ENCODE peak calls at places on chromosomes 6 and 20, in six cellular contexts. D is neural progenitor cell; W is CD8-positive, alpha-beta T cell; U is colonic mucosa; G is astrocyte; J is psoas muscle. X is an unnamed sample.

GRCh38 chr6:35730745-35731413 is 6.0 kb upstream of the ARMC12 start:
- DNase-seq in D (no peak), J (no peak), G (no peak), W (no peak), U (no peak), X (no peak)

GRCh38 chr6:141105481-141105880 is 1027.2 kb upstream of the GJE1 start:
- DNase-seq in W (no peak), G (peak), J (no peak), D (peak), U (no peak), X (no peak)

GRCh38 chr6:145814035-145814500 is 527 bp downstream of the FBXO30 start:
- DNase-seq in U (peak), J (peak), D (peak), G (peak), W (no peak), X (no peak)

GRCh38 chr20:37970856-37971245 is 62.4 kb downstream of the TTI1 start:
- DNase-seq in W (no peak), J (no peak), G (no peak), U (peak), D (no peak), X (no peak)

GRCh38 chr6:142242269-142242668 is 59.5 kb upstream of the ADGRG6 start:
- DNase-seq in W (no peak), U (no peak), D (no peak), G (peak), J (no peak), X (no peak)

GRCh38 chr20:38426006-38426405 is 9.1 kb downstream of the SNHG17 start:
- DNase-seq in J (no peak), G (peak), W (no peak), D (no peak), U (no peak), X (no peak)

GRCh38 chr20:19506021-19506420 is 252.0 kb upstream of the RIN2 start:
- DNase-seq in G (no peak), W (no peak), J (no peak), D (no peak), U (no peak), X (no peak)

GRCh38 chr6:28399370-28400121 is at the start of gene ZSCAN12:
- DNase-seq in D (peak), J (peak), U (peak), W (peak), G (peak), X (peak)

GRCh38 chr20:45798935-45799642 is 7.3 kb downstream of the DNTTIP1 start:
- DNase-seq in W (peak), D (peak), U (peak), G (no peak), J (no peak), X (peak)

GRCh38 chr20:17992847-17993508 is 24.2 kb downstream of the MGME1 start:
- DNase-seq in G (peak), W (no peak), U (no peak), D (no peak), J (no peak), X (no peak)

GRCh38 chr6:134379086-134379485 is 61.2 kb upstream of the SGK1 start:
- DNase-seq in J (no peak), D (no peak), W (no peak), U (peak), G (no peak), X (no peak)

GRCh38 chr20:54208492-54209044 is 681 bp downstream of the PFDN4 start:
- DNase-seq in W (peak), U (no peak), G (peak), J (no peak), D (peak), X (no peak)

GRCh38 chr6:112029045-112029822 is 24.7 kb upstream of the CCN6 start:
- DNase-seq in U (peak), J (peak), W (peak), D (peak), G (no peak), X (no peak)

GRCh38 chr20:57652865-57653545 is 32.8 kb upstream of the ZBP1 start:
- DNase-seq in W (no peak), G (no peak), D (no peak), U (peak), J (peak), X (peak)

GRCh38 chr20:22652685-22653568 is 68.6 kb upstream of the FOXA2 start:
- DNase-seq in D (peak), G (no peak), W (no peak), J (no peak), U (peak), X (no peak)

GRCh38 chr6:159982726-159983506 is 14.0 kb downstream of the IGF2R start:
- DNase-seq in D (no peak), W (no peak), J (no peak), G (no peak), U (no peak), X (no peak)

GRCh38 chr6:152635949-152636674 is 1.1 kb downstream of the SYNE1 start:
- DNase-seq in G (peak), U (peak), D (peak), J (no peak), W (no peak), X (peak)

GRCh38 chr6:114083251-114083650 is 112.3 kb upstream of the HDAC2 start:
- DNase-seq in J (no peak), G (no peak), D (no peak), U (no peak), W (no peak), X (no peak)

GRCh38 chr6:16972535-16972934 is 129.3 kb upstream of the STMND1 start:
- DNase-seq in G (no peak), J (no peak), W (no peak), U (no peak), D (no peak), X (no peak)

GRCh38 chr20:9344080-9344920 is 170.1 kb upstream of the LAMP5 start:
- DNase-seq in J (no peak), W (no peak), D (no peak), U (no peak), G (peak), X (peak)

GRCh38 chr6:105177521-105177920 is 2.3 kb downstream of the POPDC3 start:
- DNase-seq in W (no peak), D (no peak), J (no peak), U (no peak), G (no peak), X (no peak)

GRCh38 chr6:35077006-35077712 is 64.0 kb downstream of the TCP11 start:
- DNase-seq in U (no peak), D (no peak), G (no peak), W (no peak), J (no peak), X (no peak)

GRCh38 chr20:57429579-57430202 is 38.5 kb downstream of the RBM38 start:
- DNase-seq in W (no peak), U (no peak), G (peak), D (no peak), J (no peak), X (no peak)

GRCh38 chr6:159819098-159819497 is 19.0 kb downstream of the PNLDC1 start:
- DNase-seq in G (no peak), W (no peak), J (no peak), D (no peak), U (no peak), X (no peak)

GRCh38 chr6:37103169-37104039 is 66.5 kb upstream of the PIM1 start:
- DNase-seq in J (peak), G (no peak), D (peak), W (no peak), U (peak), X (peak)

GRCh38 chr6:81818778-81819491 is 66.5 kb upstream of the TENT5A start:
- DNase-seq in U (no peak), J (no peak), W (no peak), G (no peak), D (no peak), X (no peak)

GRCh38 chr6:130885392-130886192 is 58.4 kb downstream of the SMLR1 start:
- DNase-seq in G (peak), D (peak), U (peak), J (no peak), W (peak), X (peak)

GRCh38 chr6:116088946-116089345 is 11.7 kb upstream of the NT5DC1 start:
- DNase-seq in G (peak), W (no peak), D (no peak), J (no peak), U (no peak), X (no peak)

GRCh38 chr6:82681119-82681714 is 317.6 kb downstream of the TPBG start:
- DNase-seq in G (no peak), J (no peak), U (no peak), W (no peak), D (no peak), X (no peak)

GRCh38 chr6:129744201-129744879 is 34.4 kb upstream of the ARHGAP18 start:
- DNase-seq in J (no peak), D (no peak), W (no peak), U (peak), G (peak), X (peak)

GRCh38 chr6:169997930-169998218 is 246.5 kb downstream of the ERMARD start:
- DNase-seq in W (no peak), U (no peak), J (no peak), G (no peak), D (no peak), X (no peak)

DNA sequence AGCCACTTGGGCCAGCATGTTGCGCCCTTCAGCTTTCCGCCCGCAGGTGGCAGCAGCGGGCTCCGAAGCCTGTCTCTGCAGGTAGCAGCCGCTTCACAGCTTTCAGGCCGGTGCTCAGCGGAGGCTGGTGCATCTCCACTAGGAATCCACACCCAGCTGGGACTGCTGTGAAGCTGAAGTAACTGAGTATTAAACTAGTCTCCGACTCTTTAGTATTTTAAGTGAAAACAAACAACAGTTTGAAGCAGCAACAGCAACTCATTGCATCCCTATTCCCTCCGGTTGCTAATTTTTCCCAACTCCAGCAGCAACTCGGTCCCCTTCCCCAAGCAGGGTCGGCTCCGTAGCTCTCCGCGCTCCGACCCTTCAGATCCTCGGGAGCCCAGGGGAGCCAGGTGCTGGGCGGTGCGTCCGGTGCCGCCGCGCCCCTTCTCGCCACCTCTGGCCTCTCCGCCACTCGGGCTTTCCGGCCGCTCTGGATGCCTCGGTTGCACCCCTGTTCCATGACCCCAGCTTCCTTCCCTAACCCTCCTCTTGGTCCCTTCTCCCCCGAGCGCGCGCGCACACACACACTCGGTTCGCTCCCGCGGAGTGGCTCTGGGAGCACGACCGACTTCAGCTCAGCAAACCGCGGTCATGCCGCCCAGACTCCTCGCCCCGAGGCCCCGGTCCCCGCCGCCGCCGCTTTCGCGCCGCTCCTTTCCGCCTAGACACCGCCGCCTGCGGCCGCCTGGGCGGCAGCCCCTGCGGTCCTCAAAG is 789 bp upstream of the NKAIN2 start:
- DNase-seq in J (peak), U (peak), G (peak), W (peak), D (peak), X (peak)
- H3K4me3 ChIP-seq in J (peak), U (peak), G (peak), W (no peak), D (peak), X (peak)

GRCh38 chr6:33752139-33753015 is 5.7 kb upstream of the IP6K3 start:
- DNase-seq in G (no peak), W (no peak), J (no peak), U (peak), D (peak), X (no peak)
- H3K27ac ChIP-seq in G (no peak), W (no peak), J (peak), U (peak), D (peak), X (no peak)

DNA sequence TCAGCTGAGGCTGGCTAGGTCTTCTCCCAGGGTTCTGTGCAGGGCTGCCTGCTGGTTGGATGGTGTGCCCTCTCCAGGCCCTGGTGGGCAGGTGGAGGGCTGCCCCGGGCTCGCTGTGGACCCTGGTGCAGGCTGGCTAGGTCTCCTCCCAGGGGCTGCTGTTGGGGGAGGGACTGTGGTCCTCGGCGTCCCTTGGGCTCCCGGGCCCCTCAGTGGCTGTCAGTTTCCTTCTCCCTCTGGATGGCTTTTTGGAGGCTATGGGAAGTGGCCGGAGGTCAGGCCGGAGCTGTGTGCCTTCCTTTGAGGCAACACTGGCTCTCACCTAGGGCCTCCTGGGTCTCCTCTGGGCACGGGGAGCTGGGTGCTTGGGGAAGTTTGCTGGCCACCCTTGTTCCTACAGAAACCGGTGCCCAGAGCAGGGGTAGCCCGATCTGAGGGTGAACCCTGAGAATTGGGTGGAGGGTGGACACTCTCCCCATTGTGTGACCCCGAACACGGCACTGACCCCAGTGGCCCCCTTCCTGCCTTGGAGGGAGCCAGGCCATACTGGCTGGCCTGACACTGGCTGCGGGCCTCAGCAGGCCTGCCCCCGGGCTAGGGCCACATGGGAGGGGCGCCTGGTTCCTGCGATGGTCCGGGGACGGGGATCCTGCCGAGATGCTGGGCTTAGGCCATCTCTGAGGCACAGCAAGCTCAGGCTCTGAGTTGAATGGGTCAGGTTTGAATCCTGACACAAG is 3.8 kb upstream of the CABLES2 start:
- DNase-seq in U (no peak), J (no peak), G (no peak), W (no peak), D (no peak), X (no peak)
- TF ChIP-seq CTCF in U (no peak), J (no peak), G (no peak), W (no peak), D (no peak), X (no peak)

GRCh38 chr6:156917213-156917612 is 140.0 kb downstream of the ARID1B start:
- DNase-seq in J (no peak), G (no peak), D (no peak), U (no peak), W (no peak), X (no peak)

GRCh38 chr6:156914171-156914570 is 137.0 kb downstream of the ARID1B start:
- DNase-seq in G (no peak), W (no peak), U (no peak), J (no peak), D (no peak), X (no peak)

GRCh38 chr6:156918647-156919046 is 141.5 kb downstream of the ARID1B start:
- DNase-seq in G (no peak), W (no peak), U (no peak), J (no peak), D (no peak), X (no peak)

GRCh38 chr6:156919370-156919769 is 142.2 kb downstream of the ARID1B start:
- DNase-seq in D (no peak), G (no peak), U (no peak), W (no peak), J (no peak), X (no peak)

DNA sequence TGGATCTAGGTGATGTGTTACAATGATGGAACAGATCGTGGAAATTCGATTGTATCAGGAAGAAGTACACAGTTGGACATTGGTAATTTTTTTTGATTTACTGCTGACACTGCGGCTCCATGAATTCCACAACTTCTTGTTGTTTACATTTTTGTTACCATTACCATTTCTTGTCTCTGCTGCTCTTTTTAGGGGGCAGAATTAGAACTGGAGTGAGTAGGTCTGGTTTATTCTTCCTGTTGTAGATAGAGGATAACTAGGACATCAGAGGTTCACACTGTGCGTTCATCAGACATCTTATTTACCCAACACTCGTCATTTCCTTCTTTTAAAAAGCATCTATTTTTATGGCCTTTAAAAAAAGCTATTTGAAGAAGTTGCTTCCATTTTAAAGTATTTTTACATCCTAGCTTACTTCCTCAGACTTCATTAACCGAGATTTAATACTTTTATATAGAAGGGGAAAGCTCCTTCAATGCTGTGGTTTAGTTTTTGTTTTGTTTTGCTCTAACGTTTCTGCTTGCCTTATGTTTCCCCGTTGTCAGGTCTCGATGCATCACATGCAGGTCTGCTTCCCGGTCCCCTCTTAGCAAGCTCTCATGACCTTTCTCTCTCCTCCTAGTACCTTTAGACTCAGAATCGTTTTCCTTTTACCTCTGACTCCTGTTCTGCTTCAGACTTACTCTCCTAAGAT is 139.1 kb downstream of the ARID1B start:
- DNase-seq in G (no peak), U (no peak), W (no peak), D (no peak), J (no peak), X (no peak)
- H3K4me3 ChIP-seq in G (no peak), U (no peak), W (no peak), D (no peak), J (no peak), X (no peak)